ENCODE peak calls at places on chromosomes 2 and 18, in five cellular contexts. O is SK-N-SH, G is suprapubic skin, J is HepG2, C is transverse colon. U is an unnamed sample.

GRCh38 chr18:60905699-60906098 is 427.5 kb upstream of the CDH20 start:
- DNase-seq in O (no peak), G (no peak), J (no peak), C (no peak), U (no peak)

GRCh38 chr18:48805826-48806535 is 144.8 kb downstream of the SMAD7 start:
- DNase-seq in O (no peak), G (peak; percentile 45), J (no peak), C (peak; percentile 5), U (no peak)

GRCh38 chr18:55331301-55331700 is 256.7 kb downstream of the TCF4 start:
- DNase-seq in O (no peak), G (no peak), J (no peak), C (no peak), U (no peak)

GRCh38 chr2:113113794-113114193 is 13.6 kb upstream of the IL1RN start:
- DNase-seq in O (no peak), G (no peak), J (no peak), C (no peak), U (peak; percentile 68)

GRCh38 chr2:144111443-144111842 is 408.5 kb downstream of the ZEB2 start:
- DNase-seq in O (no peak), G (no peak), J (no peak), C (no peak), U (no peak)

GRCh38 chr18:13375302-13376255 is 157.0 kb downstream of the LDLRAD4 start:
- DNase-seq in O (no peak), G (peak; percentile 84), J (no peak), C (no peak), U (peak; percentile 92)

GRCh38 chr2:213036836-213037235 is 114.6 kb downstream of the IKZF2 start:
- DNase-seq in O (no peak), G (no peak), J (no peak), C (no peak), U (no peak)

GRCh38 chr2:218645126-218645525 is 14.3 kb downstream of the ZNF142 start:
- DNase-seq in O (no peak), G (no peak), J (no peak), C (no peak), U (no peak)

GRCh38 chr2:167144179-167144898 is 256.1 kb downstream of the XIRP2 start:
- DNase-seq in O (no peak), G (no peak), J (no peak), C (no peak), U (no peak)

GRCh38 chr2:185201063-185201462 is 537.5 kb upstream of the FSIP2 start:
- DNase-seq in O (no peak), G (no peak), J (no peak), C (no peak), U (no peak)

GRCh38 chr2:168363382-168364092 is 92.5 kb upstream of the CERS6 start:
- DNase-seq in O (no peak), G (no peak), J (no peak), C (no peak), U (no peak)

GRCh38 chr2:43212216-43212828 is 14.1 kb downstream of the ZFP36L2 start:
- DNase-seq in O (no peak), G (no peak), J (no peak), C (no peak), U (no peak)

GRCh38 chr2:149737882-149738281 is 150.3 kb upstream of the MMADHC start:
- DNase-seq in O (no peak), G (no peak), J (no peak), C (no peak), U (no peak)

GRCh38 chr2:169513926-169514325 is 4.4 kb downstream of the KLHL41 start:
- DNase-seq in O (no peak), G (no peak), J (peak; percentile 30), C (no peak), U (no peak)

GRCh38 chr18:159037-159652 is 788 bp downstream of the USP14 start:
- DNase-seq in O (peak; percentile 26), G (no peak), J (peak; percentile 33), C (no peak), U (no peak)

GRCh38 chr18:11412790-11413189 is 196.6 kb upstream of the SLC35G4 start:
- DNase-seq in O (no peak), G (no peak), J (no peak), C (no peak), U (no peak)

GRCh38 chr2:73307720-73308119 is 14.4 kb upstream of the EGR4 start:
- DNase-seq in O (no peak), G (no peak), J (no peak), C (no peak), U (peak; percentile 37)

GRCh38 chr18:7626922-7627440 is 59.9 kb downstream of the PTPRM start:
- DNase-seq in O (no peak), G (no peak), J (peak; percentile 93), C (no peak), U (peak; percentile 68)

GRCh38 chr2:160492401-160493226 is 993 bp downstream of the RBMS1 start:
- DNase-seq in O (peak; percentile 82), G (peak; percentile 86), J (peak; percentile 99), C (peak; percentile 56), U (no peak)

GRCh38 chr18:32909798-32910561 is 137.2 kb upstream of the KLHL14 start:
- DNase-seq in O (no peak), G (no peak), J (peak; percentile 68), C (no peak), U (peak; percentile 29)

GRCh38 chr18:70175216-70175615 is 30.3 kb downstream of the RTTN start:
- DNase-seq in O (no peak), G (no peak), J (no peak), C (no peak), U (no peak)
- H3K4me3 ChIP-seq in O (no peak overlapping the region), G (no peak overlapping the region), J (no peak overlapping the region), C (no peak overlapping the region), U (no peak overlapping the region)

DNA sequence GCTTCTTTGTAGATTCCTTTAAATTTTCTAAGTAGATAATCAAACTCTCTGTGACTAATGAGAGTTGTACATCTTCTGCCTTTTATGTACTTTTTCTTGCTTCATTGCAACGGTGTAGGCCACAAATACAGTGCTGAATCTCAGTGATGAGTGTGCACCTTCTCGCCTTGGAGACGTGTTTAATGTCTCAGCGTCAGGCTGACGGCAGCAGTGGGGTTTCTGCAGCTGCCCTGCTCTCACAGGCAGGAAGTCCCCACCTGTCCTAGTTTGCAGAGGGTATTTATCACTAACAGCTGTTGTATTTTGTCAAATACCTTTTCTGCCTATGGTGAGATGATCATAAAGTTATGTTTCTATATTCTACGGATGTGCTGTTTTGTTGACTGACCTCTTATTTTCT is 13.3 kb downstream of the AGXT start:
- DNase-seq in O (no peak), G (no peak), J (no peak), C (no peak), U (no peak)
- TF ChIP-seq POLR2AphosphoS5 in O (no peak), G (no peak), J (no peak), C (no peak), U (no peak)

GRCh38 chr2:221716434-221717303 is 144.6 kb upstream of the EPHA4 start:
- DNase-seq in O (no peak), G (no peak), J (no peak), C (peak; percentile 22), U (no peak)

GRCh38 chr2:221710744-221711143 is 138.6 kb upstream of the EPHA4 start:
- DNase-seq in O (no peak), G (no peak), J (no peak), C (no peak), U (no peak)

DNA sequence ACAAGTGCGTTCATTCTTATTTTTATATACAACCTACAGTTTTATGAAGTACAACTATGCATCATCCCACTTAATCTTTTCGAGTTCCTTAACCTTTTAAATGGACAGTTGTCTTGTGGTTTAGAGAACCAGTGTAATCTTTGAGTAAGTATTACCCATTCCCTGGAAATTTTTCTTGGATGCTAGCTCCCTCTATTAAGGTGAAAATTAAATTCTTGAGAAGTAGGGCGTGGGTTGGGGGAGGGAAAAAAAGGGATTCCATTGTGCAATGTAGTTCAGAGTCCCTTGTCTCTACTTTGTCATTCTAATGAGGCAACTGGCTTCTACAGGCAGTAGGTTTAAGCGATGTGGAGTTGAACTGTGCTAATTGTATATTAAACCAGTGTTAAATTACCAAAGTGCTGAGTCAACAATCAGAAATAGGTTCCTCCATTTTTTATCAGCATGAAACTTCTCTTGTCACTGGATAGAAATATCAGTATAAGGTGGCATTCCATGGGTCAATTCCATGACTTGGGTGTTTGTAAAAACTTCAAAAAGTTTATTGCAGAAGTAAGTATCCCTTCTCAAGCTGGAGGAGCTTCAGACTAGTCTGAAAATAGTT is 143.8 kb upstream of the EPHA4 start:
- DNase-seq in O (no peak), G (no peak), J (no peak), C (no peak), U (no peak)
- H3K4me3 ChIP-seq in O (no peak overlapping the region), G (no peak overlapping the region), J (no peak overlapping the region), C (no peak overlapping the region), U (no peak overlapping the region)

GRCh38 chr2:49044680-49045079 is 109.6 kb downstream of the FSHR start:
- DNase-seq in O (peak; percentile 6), G (no peak), J (peak; percentile 6), C (no peak), U (no peak)

GRCh38 chr2:49044265-49044664 is 110.0 kb downstream of the FSHR start:
- DNase-seq in O (no peak), G (no peak), J (no peak), C (peak; percentile 9), U (no peak)

GRCh38 chr2:49045083-49045482 is 109.2 kb downstream of the FSHR start:
- DNase-seq in O (no peak), G (no peak), J (no peak), C (no peak), U (no peak)

DNA sequence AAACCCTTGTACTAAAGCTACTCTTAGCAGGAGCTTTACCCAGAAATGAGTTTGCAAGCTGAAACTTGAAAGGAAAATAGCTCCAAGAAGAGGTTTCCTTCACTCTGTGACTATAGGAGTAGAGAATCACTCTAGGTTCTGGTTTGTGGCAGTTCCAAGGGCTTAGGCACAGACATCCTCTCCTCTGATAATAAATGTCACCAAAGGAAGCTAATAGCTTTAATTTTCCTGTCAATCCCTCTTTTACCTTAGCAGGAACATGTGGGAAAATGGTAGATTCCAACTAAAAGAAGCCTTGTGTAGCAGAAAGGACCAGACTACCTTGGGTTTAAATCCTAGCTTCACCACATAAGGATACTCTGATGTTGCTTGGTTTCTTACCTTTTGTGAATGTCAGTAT is 104.0 kb downstream of the FSHR start:
- DNase-seq in O (no peak), G (no peak), J (no peak), C (no peak), U (no peak)
- TF ChIP-seq POLR2AphosphoS5 in O (no peak), G (no peak), J (no peak), C (no peak), U (no peak)

DNA sequence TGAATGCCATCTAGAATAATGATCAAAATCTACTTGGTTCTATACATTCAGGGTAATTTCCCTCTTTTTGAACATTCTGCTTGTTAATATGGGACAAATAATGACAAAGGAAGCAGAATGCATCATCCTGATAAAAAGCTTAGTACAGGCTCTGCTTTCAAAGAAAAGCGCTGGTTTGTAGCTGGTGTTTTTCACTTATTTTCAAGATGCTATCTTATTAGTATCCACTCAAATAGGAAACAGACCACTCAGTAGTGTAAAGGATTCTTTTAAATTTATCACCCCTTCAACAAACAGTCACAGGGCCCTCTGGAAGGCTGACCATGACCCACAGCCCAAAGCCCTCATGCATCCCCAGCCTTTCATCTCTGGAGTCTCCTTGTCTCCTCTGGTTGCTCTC is 18.0 kb upstream of the AFF3 start:
- DNase-seq in O (peak; percentile 55), G (no peak), J (no peak), C (no peak), U (no peak)
- H3K4me3 ChIP-seq in O (no peak overlapping the region), G (no peak overlapping the region), J (no peak overlapping the region), C (no peak overlapping the region), U (no peak overlapping the region)

U was measured in esophagus muscularis mucosa.